ENCODE peak calls at places on chromosomes 16 and 17, in five cellular contexts. T is breast epithelium; Y is colonic mucosa; N is CD4-positive, alpha-beta T cell; M is H9. J is an unnamed sample.

GRCh38 chr16:68078726-68079615 is 6.2 kb upstream of the NFATC3 start:
- DNase-seq in N (no peak), M (no peak), T (no peak), Y (no peak), J (no peak)

GRCh38 chr16:84021488-84021887 is 21.1 kb downstream of the SLC38A8 start:
- DNase-seq in T (no peak), N (no peak), M (no peak), Y (no peak), J (no peak)

GRCh38 chr16:50960517-50961202 is 190.4 kb downstream of the SALL1 start:
- DNase-seq in Y (no peak), N (no peak), T (no peak), M (peak; percentile 43), J (no peak)

GRCh38 chr16:2370725-2371124 is 30.2 kb upstream of the ABCA3 start:
- DNase-seq in T (no peak), Y (no peak), M (no peak), N (no peak), J (no peak)

GRCh38 chr17:62727916-62728672 is 80.0 kb downstream of the MARCHF10 start:
- DNase-seq in N (no peak), Y (no peak), T (no peak), M (peak; percentile 54), J (no peak)

GRCh38 chr16:19700319-19700781 is 17.7 kb downstream of the KNOP1 start:
- DNase-seq in N (no peak), M (no peak), Y (peak; percentile 74), T (peak; percentile 63), J (no peak)

GRCh38 chr16:58028541-58029070 is 3.1 kb downstream of the MMP15 start:
- DNase-seq in N (no peak), T (no peak), Y (no peak), M (peak; percentile 53), J (no peak)

GRCh38 chr16:27241658-27242057 is 26.9 kb downstream of the NSMCE1 start:
- DNase-seq in M (peak; percentile 17), N (no peak), Y (no peak), T (no peak), J (no peak)

GRCh38 chr17:29645516-29646051 is 22.9 kb upstream of the CORO6 start:
- DNase-seq in Y (peak; percentile 35), M (no peak), T (no peak), N (no peak), J (no peak)

GRCh38 chr16:28092721-28093382 is 29.3 kb upstream of the GSG1L start:
- DNase-seq in Y (no peak), N (no peak), T (no peak), M (peak; percentile 57), J (no peak)

GRCh38 chr17:29078183-29079045 is 35.5 kb downstream of the PIPOX start:
- DNase-seq in T (no peak), Y (no peak), M (no peak), N (no peak), J (no peak)

GRCh38 chr16:27225536-27226360 is 22.4 kb downstream of the KDM8 start:
- DNase-seq in N (no peak), M (no peak), T (no peak), Y (peak; percentile 76), J (no peak)

GRCh38 chr17:16975266-16975651 is 3.3 kb upstream of the TNFRSF13B start:
- DNase-seq in M (no peak), N (no peak), T (no peak), Y (no peak), J (no peak)

GRCh38 chr16:15037003-15037402 is 18.9 kb downstream of the NTAN1 start:
- DNase-seq in N (no peak), Y (no peak), M (no peak), T (no peak), J (no peak)

GRCh38 chr16:79165541-79165940 is 435.0 kb downstream of the MAF start:
- DNase-seq in Y (no peak), N (no peak), M (no peak), T (no peak), J (no peak)

GRCh38 chr17:80297996-80298560 is 37.4 kb downstream of the RNF213 start:
- DNase-seq in T (peak; percentile 80), Y (no peak), M (no peak), N (no peak), J (no peak)

GRCh38 chr17:6496636-6497441 is 52.6 kb downstream of the PIMREG start:
- DNase-seq in N (no peak), Y (no peak), M (peak; percentile 38), T (peak; percentile 35), J (peak; percentile 43)

GRCh38 chr16:67563708-67564468 is 1.6 kb downstream of the CTCF start:
- DNase-seq in Y (peak; percentile 62), N (peak; percentile 35), T (no peak), M (no peak), J (no peak)

GRCh38 chr17:71966459-71967313 is 154.1 kb upstream of the SOX9 start:
- DNase-seq in Y (no peak), T (no peak), M (no peak), N (no peak), J (no peak)

GRCh38 chr16:88375236-88376052 is 7.3 kb upstream of the ZNF469 start:
- DNase-seq in T (no peak), M (no peak), N (no peak), Y (no peak), J (no peak)

DNA sequence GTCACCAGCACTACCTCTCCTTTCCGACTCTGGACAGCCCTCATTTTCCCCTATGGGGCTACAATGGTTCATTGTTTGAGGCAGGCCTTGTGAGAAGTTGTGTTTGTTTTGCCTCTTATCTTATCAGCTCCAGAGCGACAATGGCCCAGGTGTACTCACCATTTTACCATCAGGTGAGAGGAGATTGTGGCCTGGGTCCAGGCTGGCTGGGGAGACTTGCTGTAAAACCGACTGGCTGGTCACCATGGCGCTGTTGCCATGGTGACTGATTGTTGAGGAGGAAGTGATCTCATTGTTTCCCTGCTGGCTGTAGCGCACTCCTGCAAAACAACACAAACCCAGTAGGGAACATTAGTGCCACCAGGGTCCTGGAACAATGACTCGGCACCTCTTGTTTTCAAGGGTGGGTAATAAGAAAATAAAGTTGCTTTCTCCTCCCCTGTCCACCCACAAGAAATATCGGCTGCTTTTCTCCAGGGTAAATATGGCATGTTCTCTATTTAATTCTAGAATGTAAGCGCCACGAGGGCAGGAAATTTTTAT is 34.4 kb downstream of the HNF1B start:
- DNase-seq in M (peak; percentile 97), N (no peak), T (no peak), Y (peak; percentile 96), J (no peak)
- TF ChIP-seq CTCF in M (peak; percentile 19), N (no peak), T (no peak), Y (no peak), J (no peak)

GRCh38 chr17:65294184-65294719 is 157.1 kb downstream of the RGS9 start:
- DNase-seq in Y (peak; percentile 81), T (no peak), M (peak; percentile 94), N (peak; percentile 43), J (peak; percentile 75)

GRCh38 chr17:65290616-65291015 is 153.4 kb downstream of the RGS9 start:
- DNase-seq in T (no peak), M (no peak), N (no peak), Y (peak; percentile 94), J (no peak)

GRCh38 chr17:65292430-65292829 is 155.3 kb downstream of the RGS9 start:
- DNase-seq in Y (no peak), T (no peak), M (no peak), N (no peak), J (no peak)

GRCh38 chr17:65290041-65290440 is 152.9 kb downstream of the RGS9 start:
- DNase-seq in T (no peak), M (no peak), N (no peak), Y (peak; percentile 74), J (no peak)

GRCh38 chr17:65293584-65294183 is 156.5 kb downstream of the RGS9 start:
- DNase-seq in Y (peak; percentile 65), N (no peak), T (no peak), M (no peak), J (no peak)
- H3K27ac ChIP-seq in Y (peak overlapping the region; percentile 72), N (no peak overlapping the region), T (no peak overlapping the region), M (no peak overlapping the region), J (no peak overlapping the region)

GRCh38 chr17:81578561-81579225 is 26.5 kb upstream of the FAAP100 start:
- DNase-seq in Y (no peak), N (no peak), T (no peak), M (no peak), J (no peak)

GRCh38 chr17:81578038-81578441 is 25.9 kb upstream of the FAAP100 start:
- DNase-seq in N (no peak), M (peak; percentile 24), Y (no peak), T (no peak), J (no peak)

GRCh38 chr17:81577278-81578000 is 25.3 kb upstream of the FAAP100 start:
- DNase-seq in Y (no peak), M (peak; percentile 25), N (no peak), T (no peak), J (no peak)

GRCh38 chr17:81575836-81576235 is 23.7 kb upstream of the FAAP100 start:
- DNase-seq in T (no peak), N (no peak), M (no peak), Y (no peak), J (no peak)

DNA sequence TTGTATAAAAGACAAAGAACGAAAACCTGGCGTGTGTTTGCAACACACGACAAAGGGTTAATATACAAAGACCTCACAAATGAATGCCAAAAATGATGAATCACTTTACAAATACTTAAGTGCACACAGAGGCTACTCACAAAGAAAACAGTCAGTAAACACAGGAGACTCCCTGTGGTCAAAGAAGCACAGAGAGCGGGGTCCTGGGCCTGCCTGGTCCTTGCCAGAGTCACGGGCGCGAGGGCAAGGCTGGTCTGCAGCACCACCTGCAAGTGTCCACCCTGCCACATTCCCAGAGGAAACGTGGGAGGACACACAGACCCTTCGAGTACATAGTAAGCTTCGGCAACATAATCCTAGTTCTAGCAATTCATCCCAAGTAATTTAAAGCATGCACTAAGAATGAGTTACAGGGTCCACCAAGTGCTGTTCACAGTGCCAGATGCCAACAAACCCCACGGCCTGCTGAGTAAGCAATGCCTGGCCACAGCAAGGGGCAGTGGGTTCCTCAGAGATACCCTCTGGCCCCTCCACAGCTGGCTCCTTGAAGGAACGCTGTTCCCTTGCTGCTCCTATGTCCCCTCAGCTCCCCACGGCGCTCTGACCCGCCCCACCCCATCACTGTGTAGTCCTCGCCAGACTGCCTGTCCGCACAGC is 24.6 kb upstream of the FAAP100 start:
- DNase-seq in T (no peak), N (no peak), Y (no peak), M (peak; percentile 25), J (no peak)
- TF ChIP-seq CTCF in T (no peak), N (no peak), Y (no peak), M (no peak), J (no peak)

GRCh38 chr16:89618114-89618999 is 4.9 kb downstream of the DPEP1 start:
- DNase-seq in Y (no peak), M (no peak), N (no peak), T (no peak), J (no peak)

GRCh38 chr16:89621136-89621697 is 7.8 kb downstream of the DPEP1 start:
- DNase-seq in Y (no peak), T (no peak), M (no peak), N (no peak), J (no peak)

GRCh38 chr16:89621698-89622409 is 8.4 kb downstream of the DPEP1 start:
- DNase-seq in N (no peak), T (no peak), Y (no peak), M (no peak), J (no peak)

GRCh38 chr16:89619880-89620279 is 6.4 kb downstream of the DPEP1 start:
- DNase-seq in M (no peak), Y (no peak), N (no peak), T (no peak), J (no peak)

DNA sequence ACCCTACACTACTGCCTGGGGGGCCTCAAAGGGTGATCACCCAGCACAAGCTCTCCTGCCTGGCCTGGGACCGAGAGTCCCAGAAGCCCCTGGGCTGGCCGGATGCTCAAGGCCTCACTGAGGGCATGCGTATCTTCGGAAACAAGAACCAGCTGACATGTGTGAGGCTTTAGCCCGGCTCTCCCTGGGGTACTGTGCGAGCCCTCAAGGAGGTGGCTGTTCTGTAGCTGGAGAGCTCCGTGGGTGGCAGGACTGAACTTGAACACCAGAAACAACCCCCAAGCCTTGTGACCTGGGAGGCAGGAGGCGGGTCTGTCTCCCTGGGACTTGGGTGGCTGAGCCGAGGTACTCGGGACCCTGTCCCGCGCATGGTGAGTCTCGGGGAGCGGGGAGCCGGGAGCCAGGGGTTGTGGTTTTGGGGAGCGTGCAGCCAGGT is 7.0 kb downstream of the DPEP1 start:
- DNase-seq in N (no peak), T (no peak), Y (no peak), M (no peak), J (no peak)
- H3K27ac ChIP-seq in N (no peak overlapping the region), T (no peak overlapping the region), Y (no peak overlapping the region), M (no peak overlapping the region), J (no peak overlapping the region)